ENCODE peak calls at places on chromosome 17, in eight cellular contexts. H is ascending aorta; M is testis; L is right lobe of liver; U is left ventricle myocardium inferior; F is BE2C; Q is uterus; E is CD8-positive, alpha-beta T cell. O is an unnamed sample.

GRCh38 chr17:32917081-32917480 is 10.9 kb upstream of the TMEM98 start:
- DNase-seq in E (no peak), Q (no peak), F (no peak), M (no peak), H (no peak), L (no peak), U (no peak), O (peak; percentile 4)

GRCh38 chr17:45092932-45093430 is 31.9 kb downstream of the NMT1 start:
- DNase-seq in E (no peak), M (peak; percentile 80), L (peak; percentile 77), U (peak; percentile 81), F (no peak), Q (peak; percentile 84), H (peak; percentile 97), O (peak; percentile 92)

GRCh38 chr17:57862990-57863667 is 13.3 kb upstream of the MRPS23 start:
- DNase-seq in Q (peak; percentile 12), E (no peak), F (no peak), M (no peak), U (no peak), H (no peak), L (no peak), O (no peak)

GRCh38 chr17:19418312-19418992 is 7.4 kb downstream of the RNF112 start:
- DNase-seq in M (no peak), U (no peak), F (no peak), E (no peak), H (peak; percentile 77), L (no peak), Q (no peak), O (peak; percentile 17)

GRCh38 chr17:75147878-75148546 is 6.3 kb downstream of the JPT1 start:
- DNase-seq in Q (no peak), M (no peak), F (no peak), U (no peak), L (peak; percentile 28), E (no peak), H (no peak), O (no peak)

GRCh38 chr17:14015286-14015685 is 54.0 kb upstream of the COX10 start:
- DNase-seq in H (no peak), Q (no peak), U (no peak), L (no peak), F (no peak), E (no peak), M (no peak), O (no peak)

GRCh38 chr17:42174126-42174783 is 6.7 kb downstream of the KCNH4 start:
- DNase-seq in H (no peak), U (no peak), E (no peak), L (no peak), F (no peak), Q (no peak), M (no peak), O (no peak)

GRCh38 chr17:2222901-2223616 is 80.5 kb downstream of the SMG6 start:
- DNase-seq in M (no peak), Q (peak; percentile 67), E (peak; percentile 68), H (peak; percentile 81), F (no peak), L (peak; percentile 59), U (peak; percentile 75), O (peak; percentile 80)

GRCh38 chr17:66494023-66494803 is 191.8 kb downstream of the PRKCA start:
- DNase-seq in H (no peak), E (no peak), U (no peak), M (no peak), Q (no peak), L (no peak), F (peak; percentile 50), O (peak; percentile 78)

GRCh38 chr17:28057731-28058246 is 15.3 kb downstream of the NLK start:
- DNase-seq in E (no peak), F (no peak), M (no peak), Q (no peak), H (no peak), U (no peak), L (no peak), O (peak; percentile 33)

GRCh38 chr17:17061516-17061915 is 19.3 kb downstream of the MPRIP start:
- DNase-seq in Q (no peak), M (no peak), U (no peak), F (no peak), H (peak; percentile 50), L (peak; percentile 27), E (no peak), O (no peak)

GRCh38 chr17:17062866-17063265 is 20.6 kb downstream of the MPRIP start:
- DNase-seq in H (no peak), U (no peak), M (no peak), L (peak; percentile 62), E (no peak), F (no peak), Q (no peak), O (no peak)

GRCh38 chr17:17063546-17064122 is 21.4 kb downstream of the MPRIP start:
- DNase-seq in F (no peak), Q (no peak), H (peak; percentile 77), M (peak; percentile 70), E (no peak), U (peak; percentile 61), L (peak; percentile 93), O (no peak)

GRCh38 chr17:17060930-17061329 is 18.7 kb downstream of the MPRIP start:
- DNase-seq in H (no peak), M (no peak), E (no peak), L (no peak), Q (no peak), U (no peak), F (no peak), O (no peak)

GRCh38 chr17:17062356-17062755 is 20.1 kb downstream of the MPRIP start:
- DNase-seq in H (no peak), U (no peak), L (peak; percentile 31), Q (no peak), E (no peak), M (peak; percentile 51), F (peak; percentile 23), O (no peak)
- H3K4me1 ChIP-seq in H (no peaks in the 10 kb centered on the region), U (peaks cover 99% of the 10 kb centered on the region), L (peaks cover 45% of the 10 kb centered on the region), Q (no peaks in the 10 kb centered on the region), E (peaks cover 19% of the 10 kb centered on the region), M (peaks cover 21% of the 10 kb centered on the region), F (no peaks in the 10 kb centered on the region), O (peaks cover 3% of the 10 kb centered on the region)

DNA sequence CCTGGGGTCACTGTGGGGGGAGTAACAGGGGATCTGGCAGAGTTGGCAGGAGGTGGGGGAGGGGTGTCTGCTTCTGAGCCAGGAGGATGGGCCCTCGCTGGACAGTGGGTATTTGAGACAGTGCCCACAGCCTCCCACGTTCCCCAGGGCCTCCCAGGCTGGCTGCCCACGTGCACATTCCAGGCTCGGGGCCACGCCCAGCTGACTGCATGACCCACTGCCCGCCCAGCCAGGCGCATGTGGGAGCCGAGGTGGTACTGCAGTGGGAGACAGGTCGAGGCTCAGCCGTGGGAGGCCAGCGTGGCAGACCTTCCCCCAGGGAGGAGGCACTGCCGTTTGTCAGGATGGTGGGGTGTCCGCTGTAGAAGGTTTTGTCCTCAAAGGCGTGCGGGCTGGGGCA is 38.8 kb downstream of the BAHCC1 start:
- DNase-seq in H (no peak), F (no peak), M (peak; percentile 79), U (peak; percentile 46), L (no peak), E (no peak), Q (peak; percentile 60), O (no peak)
- H3K4me1 ChIP-seq in H (peaks cover 11% of the 10 kb centered on the region), F (peaks cover 62% of the 10 kb centered on the region), M (peaks cover 23% of the 10 kb centered on the region), U (peaks cover 69% of the 10 kb centered on the region), L (peaks cover 15% of the 10 kb centered on the region), E (peaks cover 15% of the 10 kb centered on the region), Q (peaks cover 7% of the 10 kb centered on the region), O (no peaks in the 10 kb centered on the region)

GRCh38 chr17:50150354-50151040 is at the start of gene PPP1R9B:
- DNase-seq in U (no peak), E (no peak), M (no peak), H (no peak), L (no peak), Q (peak; percentile 48), F (no peak), O (no peak)
- H3K4me1 ChIP-seq in U (peaks cover 98% of the 10 kb centered on the region), E (peaks cover 52% of the 10 kb centered on the region), M (peaks cover 71% of the 10 kb centered on the region), H (peaks cover 40% of the 10 kb centered on the region), L (peaks cover 44% of the 10 kb centered on the region), Q (peaks cover 3% of the 10 kb centered on the region), F (peaks cover 17% of the 10 kb centered on the region), O (peaks cover 5% of the 10 kb centered on the region)

DNA sequence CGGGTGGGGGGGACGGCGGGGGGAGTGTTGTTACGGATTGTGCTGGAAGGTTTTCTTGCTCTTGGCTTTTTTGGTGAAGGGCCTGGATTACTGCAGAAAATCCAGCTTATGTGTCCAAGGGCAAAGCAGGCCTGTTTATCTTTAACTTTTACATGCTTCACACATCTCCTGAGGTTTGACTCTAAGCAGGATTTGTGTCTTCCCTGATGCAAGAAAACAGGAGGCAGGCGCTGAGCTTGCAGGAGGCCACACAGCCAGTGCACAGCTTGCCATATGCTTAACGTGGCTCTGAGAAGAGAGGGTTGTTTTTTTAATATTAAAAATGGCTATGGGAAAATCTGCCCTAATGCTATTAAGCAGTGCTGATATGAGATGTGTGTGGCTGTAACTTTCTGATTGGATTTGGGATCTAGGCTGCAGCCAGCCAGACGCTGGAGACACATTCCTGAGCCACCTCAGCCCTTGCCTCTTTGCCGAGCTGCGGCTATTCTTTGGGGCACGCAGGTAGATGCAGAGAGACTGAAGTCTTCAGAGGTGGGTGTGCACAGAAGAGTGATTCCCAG is 20.4 kb upstream of the RPTOR start:
- DNase-seq in F (no peak), M (peak; percentile 40), E (no peak), L (no peak), Q (no peak), U (no peak), H (no peak), O (no peak)
- H3K4me1 ChIP-seq in F (peaks cover 7% of the 10 kb centered on the region), M (peaks cover 16% of the 10 kb centered on the region), E (no peaks in the 10 kb centered on the region), L (no peaks in the 10 kb centered on the region), Q (no peaks in the 10 kb centered on the region), U (no peaks in the 10 kb centered on the region), H (no peaks in the 10 kb centered on the region), O (no peaks in the 10 kb centered on the region)

GRCh38 chr17:1078062-1078711 is 81.3 kb downstream of the TIMM22 start:
- DNase-seq in E (no peak), L (no peak), M (no peak), U (no peak), F (no peak), H (no peak), Q (no peak), O (no peak)

GRCh38 chr17:1077536-1078061 is 80.7 kb downstream of the TIMM22 start:
- DNase-seq in U (no peak), Q (no peak), E (no peak), H (no peak), F (no peak), L (no peak), M (no peak), O (no peak)

GRCh38 chr17:1083451-1084187 is 86.7 kb downstream of the TIMM22 start:
- DNase-seq in U (no peak), L (no peak), M (no peak), H (no peak), F (no peak), Q (no peak), E (no peak), O (no peak)

GRCh38 chr17:1078831-1079561 is 82.1 kb downstream of the TIMM22 start:
- DNase-seq in L (no peak), E (no peak), H (no peak), M (no peak), U (peak; percentile 65), Q (no peak), F (peak; percentile 66), O (no peak)

DNA sequence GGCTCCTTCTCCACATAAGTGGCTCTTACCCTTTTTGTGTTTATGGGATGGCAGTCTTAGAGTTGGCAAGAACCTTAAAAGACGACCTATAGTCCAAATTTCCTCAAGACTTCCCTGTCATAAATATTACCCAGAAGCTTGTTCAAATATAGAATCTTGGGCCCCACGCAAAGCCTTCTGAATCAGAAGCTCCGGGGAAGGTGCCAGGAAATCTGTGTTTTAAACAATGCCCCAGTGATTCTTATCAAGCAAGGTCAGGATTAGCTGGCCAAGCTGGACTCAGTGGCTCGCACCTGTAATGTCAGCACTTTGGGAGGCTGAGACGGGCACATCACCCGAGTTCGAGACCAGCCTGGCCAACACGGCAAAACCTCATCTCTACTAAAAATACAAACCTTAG is 85.7 kb downstream of the TIMM22 start:
- DNase-seq in U (no peak), F (no peak), E (no peak), Q (no peak), L (no peak), M (no peak), H (no peak), O (no peak)
- H3K4me1 ChIP-seq in U (peaks cover 76% of the 10 kb centered on the region), F (peaks cover 4% of the 10 kb centered on the region), E (no peaks in the 10 kb centered on the region), Q (no peaks in the 10 kb centered on the region), L (peaks cover 2% of the 10 kb centered on the region), M (no peaks in the 10 kb centered on the region), H (peaks cover 5% of the 10 kb centered on the region), O (peaks cover 20% of the 10 kb centered on the region)

O was measured in foreskin keratinocyte.